ENCODE peak calls at places on chromosomes 16 and 17, in ten cellular contexts. O is upper lobe of left lung; J is cardiac muscle cell; R is pancreas; K is Karpas-422; Y is neural progenitor cell; Q is ascending aorta; G is DND-41; T is psoas muscle; S is effector memory CD4-positive, alpha-beta T cell. M is an unnamed sample.

GRCh38 chr16:9706217-9706616 is 476.0 kb downstream of the GRIN2A start:
- DNase-seq in O (no peak), J (no peak), R (no peak), K (no peak), Y (no peak), Q (no peak), G (no peak), T (no peak), S (no peak), M (no peak)

GRCh38 chr16:79286646-79287423 is 313.7 kb downstream of the MAF start:
- DNase-seq in O (peak; percentile 53), J (no peak), R (peak; percentile 67), K (peak; percentile 73), Y (peak; percentile 23), Q (no peak), G (peak; percentile 90), T (peak; percentile 30), S (no peak), M (no peak)

GRCh38 chr16:15597822-15598647 is 44.9 kb downstream of the MARF1 start:
- DNase-seq in O (no peak), J (no peak), R (no peak), K (no peak), Y (no peak), Q (no peak), G (no peak), T (no peak), S (no peak), M (no peak)

GRCh38 chr17:17845046-17845775 is 8.4 kb upstream of the SREBF1 start:
- DNase-seq in O (peak; percentile 70), J (no peak), R (no peak), K (no peak), Y (no peak), Q (no peak), G (no peak), T (no peak), S (no peak), M (no peak)

GRCh38 chr16:71461686-71462648 is at the start of gene ZNF23:
- DNase-seq in O (peak; percentile 89), J (peak; percentile 89), R (peak; percentile 82), K (peak; percentile 93), Y (peak; percentile 88), Q (peak; percentile 91), G (peak; percentile 75), T (peak; percentile 83), S (peak; percentile 56), M (peak; percentile 73)

GRCh38 chr17:28554565-28554964 is 2.1 kb upstream of the UNC119 start:
- DNase-seq in O (no peak), J (no peak), R (no peak), K (no peak), Y (no peak), Q (no peak), G (no peak), T (no peak), S (no peak), M (no peak)

GRCh38 chr16:84532299-84532724 is 27.9 kb upstream of the MEAK7 start:
- DNase-seq in O (peak; percentile 48), J (peak; percentile 80), R (no peak), K (no peak), Y (peak; percentile 90), Q (peak; percentile 91), G (no peak), T (peak; percentile 63), S (no peak), M (no peak)

GRCh38 chr17:1324201-1324750 is 44.8 kb downstream of the TRARG1 start:
- DNase-seq in O (no peak), J (no peak), R (no peak), K (peak; percentile 24), Y (no peak), Q (no peak), G (no peak), T (no peak), S (no peak), M (no peak)

GRCh38 chr16:2475413-2476344 is 752 bp downstream of the TBC1D24 start:
- DNase-seq in O (no peak), J (peak; percentile 34), R (peak; percentile 65), K (peak; percentile 79), Y (peak; percentile 61), Q (no peak), G (peak; percentile 58), T (no peak), S (peak; percentile 8), M (peak; percentile 35)

GRCh38 chr17:44086364-44087311 is 16.1 kb downstream of the G6PC3 start:
- DNase-seq in O (no peak), J (no peak), R (no peak), K (no peak), Y (peak; percentile 67), Q (no peak), G (peak; percentile 29), T (peak; percentile 61), S (peak; percentile 16), M (no peak)

GRCh38 chr17:39663688-39664580 is 1.2 kb upstream of the TCAP start:
- DNase-seq in O (no peak), J (no peak), R (no peak), K (no peak), Y (peak; percentile 56), Q (no peak), G (no peak), T (no peak), S (no peak), M (no peak)

GRCh38 chr17:57186231-57187019 is 69.9 kb upstream of the MSI2 start:
- DNase-seq in O (no peak), J (no peak), R (no peak), K (no peak), Y (no peak), Q (no peak), G (no peak), T (no peak), S (no peak), M (no peak)

DNA sequence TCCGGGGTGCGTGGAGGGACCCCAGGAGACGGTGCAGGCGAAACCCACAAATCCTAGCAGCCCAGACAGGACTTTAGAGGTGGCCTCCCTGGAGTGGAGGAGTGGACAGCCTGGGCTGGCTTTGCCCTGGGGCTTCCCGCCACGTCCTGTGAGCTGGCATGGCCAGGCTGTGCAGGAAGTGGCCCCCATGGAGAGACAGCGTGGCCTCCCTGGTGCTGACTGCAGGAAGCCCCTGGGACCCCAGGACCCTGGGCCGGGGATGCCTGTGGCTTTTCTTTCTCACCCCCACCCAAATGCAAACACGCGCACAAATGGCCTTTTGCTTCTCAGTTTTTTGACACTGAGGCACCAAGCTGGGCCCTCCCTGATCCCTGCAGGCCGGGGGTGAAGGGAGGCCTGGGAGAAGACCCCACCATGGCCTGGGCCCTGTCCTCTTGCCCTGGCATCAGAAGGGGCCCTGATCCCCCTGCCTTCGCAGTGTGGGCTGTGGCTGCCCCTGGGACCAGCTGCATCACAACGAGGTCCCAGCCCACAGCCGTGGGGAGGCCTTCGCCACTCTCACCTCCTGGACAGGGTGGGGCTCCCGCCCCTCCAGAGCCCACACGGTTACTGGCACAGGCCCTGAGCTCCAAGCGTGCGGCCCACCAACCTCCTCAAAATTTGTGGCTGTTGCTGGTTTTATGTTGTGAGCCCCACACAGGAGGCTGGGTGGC is 51.6 kb upstream of the PABPN1L start:
- DNase-seq in O (no peak), J (no peak), R (no peak), K (no peak), Y (no peak), Q (no peak), G (no peak), T (no peak), S (no peak), M (no peak)
- H3K4me1 ChIP-seq in O (peaks cover 28% of the 10 kb centered on the region), J (peaks cover 5% of the 10 kb centered on the region), R (peaks cover 29% of the 10 kb centered on the region), K (no peaks in the 10 kb centered on the region), Y (peaks cover 3% of the 10 kb centered on the region), Q (peaks cover 8% of the 10 kb centered on the region), G (no peaks in the 10 kb centered on the region), T (peaks cover 18% of the 10 kb centered on the region), S (peaks cover 9% of the 10 kb centered on the region), M (no peaks in the 10 kb centered on the region)

GRCh38 chr16:68512742-68513141 is 26.3 kb upstream of the ZFP90 start:
- DNase-seq in O (no peak), J (no peak), R (no peak), K (no peak), Y (no peak), Q (no peak), G (no peak), T (no peak), S (no peak), M (no peak)
- H3K27ac ChIP-seq in O (no peak overlapping the region), J (no peak overlapping the region), R (no peak overlapping the region), K (no peak overlapping the region), Y (no peak overlapping the region), Q (no peak overlapping the region), G (no peak overlapping the region), T (no peak overlapping the region), S (no peak overlapping the region), M (no peak overlapping the region)

DNA sequence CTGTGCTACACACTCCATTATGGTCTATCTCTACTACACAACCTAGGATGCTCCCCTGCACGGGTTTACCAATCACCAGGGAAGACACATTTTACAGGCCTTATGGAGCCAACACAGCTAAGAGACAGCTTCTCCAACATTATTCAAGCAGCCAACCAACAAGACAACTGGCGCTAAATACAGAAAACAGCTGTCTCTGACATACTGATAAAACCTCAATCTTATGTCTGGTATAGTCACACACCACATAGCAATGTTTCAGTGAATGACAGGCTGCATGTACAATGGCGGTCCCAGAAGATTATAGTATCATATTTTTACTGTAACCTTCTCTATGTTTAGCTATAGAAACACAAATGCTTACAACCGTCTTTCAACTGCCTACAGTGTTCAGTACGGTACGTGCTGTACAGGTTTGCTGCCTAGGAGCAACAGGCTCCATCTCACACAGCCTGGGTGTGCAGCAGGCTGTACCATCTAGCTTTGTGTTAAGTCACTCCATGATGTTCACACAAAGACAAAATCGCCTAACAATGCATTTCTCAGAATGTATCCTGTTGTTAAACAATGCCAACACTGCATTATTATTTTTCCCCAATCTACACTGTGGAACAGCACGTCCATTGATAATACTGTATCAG is 10.9 kb downstream of the USP22 start:
- DNase-seq in O (no peak), J (no peak), R (no peak), K (no peak), Y (no peak), Q (no peak), G (no peak), T (no peak), S (no peak), M (no peak)
- H3K4me1 ChIP-seq in O (peaks cover 70% of the 10 kb centered on the region), J (peaks cover 53% of the 10 kb centered on the region), R (peaks cover 70% of the 10 kb centered on the region), K (peaks cover 40% of the 10 kb centered on the region), Y (peaks cover 11% of the 10 kb centered on the region), Q (peaks cover 54% of the 10 kb centered on the region), G (peaks cover 25% of the 10 kb centered on the region), T (peaks cover 90% of the 10 kb centered on the region), S (peaks cover 44% of the 10 kb centered on the region), M (peaks cover 45% of the 10 kb centered on the region)

DNA sequence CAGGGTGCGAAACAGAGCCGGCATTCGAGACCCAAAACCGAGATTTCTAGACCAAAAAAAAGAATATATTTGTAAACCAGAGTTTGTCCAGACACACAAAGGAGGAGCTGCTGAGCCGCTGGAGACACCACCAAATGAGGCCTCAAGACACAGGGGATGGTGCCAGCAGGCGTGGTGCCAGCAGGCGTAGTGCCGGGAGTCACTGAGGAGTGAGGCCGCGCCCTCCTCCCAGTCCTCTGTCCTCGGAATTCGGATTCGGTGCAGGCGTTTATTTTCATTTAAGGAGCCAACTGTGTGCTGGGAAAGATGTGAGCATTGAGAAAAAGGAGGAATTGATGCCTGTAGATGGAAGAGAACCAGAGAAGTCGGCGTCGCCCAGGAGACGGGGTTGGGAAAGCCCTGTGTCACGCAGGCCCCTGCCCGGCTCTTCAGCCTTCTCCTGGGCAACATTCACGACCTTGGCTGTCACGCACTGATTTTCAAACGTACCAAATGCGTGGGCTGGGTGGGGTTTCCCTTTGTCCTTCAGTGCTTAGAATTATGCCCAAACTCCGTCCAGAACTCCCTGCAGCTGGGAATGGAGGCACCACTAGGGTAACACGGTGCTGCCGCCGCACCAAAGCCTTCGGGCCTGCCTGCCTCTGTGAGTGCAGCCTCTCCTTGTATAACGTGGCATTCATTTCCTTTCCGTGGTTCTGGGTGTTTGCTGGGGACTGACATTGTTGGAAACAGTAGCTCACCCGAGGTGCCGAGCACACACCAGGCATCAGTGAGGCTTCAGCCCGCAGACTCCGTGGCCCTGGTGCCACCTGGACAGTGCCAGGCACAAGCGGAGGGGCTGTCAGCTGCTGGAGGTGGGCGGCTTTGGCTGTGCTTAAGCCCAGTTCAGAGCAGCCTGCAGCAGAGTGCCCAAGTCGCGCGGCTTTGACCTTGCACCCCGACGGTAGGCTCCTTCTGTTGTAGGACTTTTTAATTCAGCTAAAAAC is 49.0 kb upstream of the CHMP6 start:
- DNase-seq in O (peak; percentile 61), J (no peak), R (no peak), K (no peak), Y (no peak), Q (peak; percentile 95), G (no peak), T (peak; percentile 94), S (no peak), M (no peak)
- H3K27ac ChIP-seq in O (no peak overlapping the region), J (no peak overlapping the region), R (no peak overlapping the region), K (no peak overlapping the region), Y (no peak overlapping the region), Q (peak overlapping the region; percentile 72), G (no peak overlapping the region), T (peak overlapping the region; percentile 23), S (no peak overlapping the region), M (no peak overlapping the region)

M was measured in naive thymus-derived CD4-positive, alpha-beta T cell.